ENCODE peak calls at places on chromosome 3, in four cellular contexts. D is endodermal cell, O is IMR-90, R is fibroblast of lung. I is an unnamed sample.
A peak's percentile ranks its signal among the peaks of the same experiment; 100 is the strongest.

GRCh38 chr3:54537506-54537905 is 390.4 kb downstream of the LRTM1 start:
- DNase-seq in R (no peak), D (no peak), O (no peak), I (no peak)

GRCh38 chr3:186843039-186843432 is 526 bp downstream of the ADIPOQ start:
- DNase-seq in O (no peak), R (no peak), D (peak; percentile 16), I (no peak)

GRCh38 chr3:45010718-45011355 is 15.3 kb upstream of the CLEC3B start:
- DNase-seq in D (no peak), R (peak; percentile 83), O (peak; percentile 67), I (no peak)

GRCh38 chr3:184676927-184677326 is 34.9 kb downstream of the MAGEF1 start:
- DNase-seq in R (no peak), O (no peak), D (peak; percentile 43), I (no peak)

GRCh38 chr3:188177721-188178120 is 23.8 kb downstream of the LPP start:
- DNase-seq in R (no peak), D (no peak), O (no peak), I (no peak)

GRCh38 chr3:184466413-184466960 is 86.6 kb downstream of the CHRD start:
- DNase-seq in O (peak; percentile 48), D (peak; percentile 74), R (peak; percentile 75), I (no peak)

GRCh38 chr3:187706966-187707365 is 4.6 kb upstream of the RTP2 start:
- DNase-seq in R (no peak), D (no peak), O (no peak), I (no peak)

GRCh38 chr3:195064300-195064931 is 206.5 kb downstream of the XXYLT1 start:
- DNase-seq in D (no peak), O (peak; percentile 51), R (no peak), I (no peak)

GRCh38 chr3:142577701-142578308 is 728 bp downstream of the ATR start:
- DNase-seq in O (peak; percentile 29), R (peak; percentile 52), D (peak; percentile 69), I (no peak)

GRCh38 chr3:46664188-46664970 is 29.1 kb downstream of the ALS2CL start:
- DNase-seq in O (no peak), D (no peak), R (no peak), I (no peak)

GRCh38 chr3:87084868-87085267 is 93.9 kb upstream of the VGLL3 start:
- DNase-seq in O (peak; percentile 5), R (peak; percentile 32), D (no peak), I (no peak)

GRCh38 chr3:901953-902778 is 190.7 kb upstream of the CNTN6 start:
- DNase-seq in O (no peak), D (no peak), R (no peak), I (no peak)

GRCh38 chr3:152969557-152970300 is 134.8 kb downstream of the P2RY1 start:
- DNase-seq in O (no peak), D (no peak), R (peak; percentile 12), I (no peak)

GRCh38 chr3:95539950-95540483 is 1274.4 kb upstream of the EPHA6 start:
- DNase-seq in D (no peak), R (no peak), O (no peak), I (no peak)

GRCh38 chr3:21417991-21418390 is 333.0 kb downstream of the ZNF385D start:
- DNase-seq in O (no peak), D (no peak), R (peak; percentile 80), I (no peak)

GRCh38 chr3:63051920-63052319 is 176.7 kb upstream of the CADPS start:
- DNase-seq in D (peak; percentile 57), R (peak; percentile 97), O (no peak), I (no peak)

DNA sequence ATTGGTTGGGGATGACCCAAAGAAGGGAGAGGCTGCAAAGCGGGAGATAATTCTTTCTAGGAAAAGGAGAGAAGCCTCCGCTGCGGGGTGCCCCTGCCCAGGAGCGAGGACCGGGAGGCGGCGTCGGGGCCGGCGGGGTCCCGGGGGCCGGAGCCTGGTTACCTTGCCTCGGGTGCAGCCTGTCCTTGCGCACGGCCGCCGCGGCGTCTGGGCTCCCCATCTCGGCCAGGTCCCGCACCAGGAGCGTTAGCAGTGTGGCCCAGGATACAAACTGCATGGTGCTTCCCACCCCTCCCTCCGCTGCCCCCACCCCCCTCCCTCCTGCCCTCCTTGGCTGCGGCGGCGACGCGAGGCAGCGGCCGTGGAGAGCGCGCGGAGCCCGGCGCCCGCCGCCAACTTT is 419 bp downstream of the ADAMTS9 start:
- DNase-seq in D (no peak), R (peak; percentile 1), O (no peak), I (no peak)
- H3K36me3 ChIP-seq in D (no peaks in the 10 kb centered on the region), R (no peaks in the 10 kb centered on the region), O (no peaks in the 10 kb centered on the region), I (no peaks in the 10 kb centered on the region)

DNA sequence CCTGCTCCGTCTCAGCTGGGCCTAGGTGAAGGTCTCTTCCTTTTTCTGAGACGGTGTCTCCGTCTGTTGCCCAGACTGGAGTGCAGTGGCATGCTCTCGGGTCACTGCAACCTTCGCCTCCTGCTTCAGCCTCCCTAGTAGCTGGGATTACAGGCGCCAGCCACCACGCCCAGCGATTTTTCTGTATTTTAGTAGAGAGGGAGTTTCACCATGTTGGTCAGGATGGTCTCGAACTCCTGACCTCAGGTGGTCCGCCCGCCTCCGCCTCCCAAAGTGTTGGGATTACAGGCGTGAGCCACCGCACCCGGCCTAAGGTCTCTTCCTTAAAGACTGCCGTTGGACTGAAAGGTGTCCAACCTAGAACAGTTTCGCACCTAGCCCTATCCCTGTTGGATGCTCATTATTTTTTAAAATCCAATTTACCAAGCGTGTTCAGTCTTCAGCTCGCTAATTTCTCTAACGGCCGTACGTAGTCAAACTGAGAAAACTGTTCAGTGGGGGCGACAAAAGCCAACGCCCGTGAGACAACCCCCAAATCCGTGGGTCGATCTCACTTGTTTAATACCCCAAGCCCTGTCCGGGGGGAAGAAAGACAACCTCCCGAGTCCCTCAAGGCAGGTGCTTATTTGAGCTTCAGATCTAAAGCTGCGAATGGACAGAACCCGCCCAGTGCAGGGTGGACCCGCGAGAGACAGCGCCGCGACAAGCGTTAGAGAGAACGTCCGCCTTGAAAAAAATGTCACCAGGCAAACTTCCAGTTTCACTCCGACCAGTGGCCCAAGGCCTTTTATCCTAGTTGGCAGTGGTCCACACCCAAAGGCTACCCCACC is 986 bp upstream of the OXSR1 start:
- DNase-seq in O (no peak), R (no peak), D (no peak), I (no peak)
- H3K9ac ChIP-seq in O (peak overlapping the region; percentile 45), R (peak overlapping the region; percentile 68), D (peak overlapping the region; percentile 63), I (peak overlapping the region; percentile 51)

DNA sequence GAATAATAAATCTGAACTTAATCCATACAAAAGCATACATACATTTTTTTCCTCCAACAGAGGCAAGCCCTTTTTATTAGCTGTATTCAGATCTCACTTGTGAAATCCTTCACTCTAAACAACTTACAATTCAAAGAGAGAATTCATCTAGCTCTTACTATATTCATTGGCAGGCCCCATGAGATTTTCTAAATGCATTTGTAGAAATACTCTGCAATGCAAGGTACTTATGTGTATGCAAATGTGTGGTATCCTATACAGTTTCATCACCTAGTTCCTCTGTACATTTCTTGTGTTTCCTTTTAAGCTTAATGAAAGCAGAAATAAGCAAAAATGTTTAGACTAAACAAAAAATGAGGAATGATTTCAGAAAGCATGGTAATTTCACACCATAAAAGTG is 224.2 kb downstream of the ROBO1 start:
- DNase-seq in R (no peak), D (no peak), O (no peak), I (peak; percentile 32)
- H3K27ac ChIP-seq in R (no peak overlapping the region), D (no peak overlapping the region), O (no peak overlapping the region), I (peak overlapping the region; percentile 50)

DNA sequence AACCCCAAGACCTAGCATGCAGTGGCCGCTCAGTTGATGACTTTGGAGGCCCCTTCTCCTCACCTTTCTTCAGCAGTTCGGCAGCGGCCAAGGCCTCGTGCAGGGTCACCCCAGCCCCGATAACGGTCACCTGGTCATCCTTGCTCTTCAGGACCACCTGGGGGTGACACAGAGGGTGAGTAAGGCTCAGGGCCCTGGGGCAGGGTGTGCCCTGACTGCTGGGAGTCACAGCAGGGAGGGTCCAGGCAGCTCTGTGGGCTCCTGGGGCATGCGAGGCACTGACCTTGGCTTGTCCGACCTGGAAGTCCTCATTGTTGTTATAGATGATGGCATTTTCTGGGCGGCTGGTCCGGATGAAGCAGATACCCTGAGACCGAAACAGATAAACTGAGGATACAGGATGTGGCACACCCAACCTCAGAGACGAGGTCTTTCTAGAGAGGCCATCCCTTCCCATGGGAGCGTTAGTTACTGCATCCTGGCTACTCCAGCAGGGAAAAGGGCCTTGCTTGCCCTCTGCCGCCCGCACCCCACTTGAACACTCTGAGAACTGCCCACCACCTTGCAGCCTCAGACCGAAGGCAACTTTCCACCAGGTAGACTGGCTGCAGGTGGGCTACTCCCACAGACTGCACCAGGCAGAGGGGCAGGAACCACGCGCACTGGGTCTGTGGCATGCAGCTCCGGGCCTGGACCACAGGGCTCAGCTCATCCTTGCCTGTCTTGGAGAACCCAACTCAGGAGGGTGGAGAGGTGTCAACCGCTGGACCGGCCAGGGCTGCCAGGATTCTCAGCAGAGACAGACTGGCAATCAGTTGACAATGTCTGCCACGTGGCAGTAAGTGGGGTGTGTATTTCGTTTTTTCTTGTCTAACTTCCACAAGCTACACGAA is 27.6 kb downstream of the TKT start:
- DNase-seq in R (no peak), O (no peak), D (no peak), I (no peak)
- H3K36me3 ChIP-seq in R (peaks cover 79% of the 10 kb centered on the region), O (peaks cover 99% of the 10 kb centered on the region), D (peaks cover 79% of the 10 kb centered on the region), I (peaks cover 35% of the 10 kb centered on the region)

GRCh38 chr3:52403271-52403841 is 41.5 kb downstream of the SEMA3G start:
- DNase-seq in D (no peak), O (no peak), R (no peak), I (no peak)
- H3K9ac ChIP-seq in D (no peak overlapping the region), O (no peak overlapping the region), R (no peak overlapping the region), I (no peak overlapping the region)

DNA sequence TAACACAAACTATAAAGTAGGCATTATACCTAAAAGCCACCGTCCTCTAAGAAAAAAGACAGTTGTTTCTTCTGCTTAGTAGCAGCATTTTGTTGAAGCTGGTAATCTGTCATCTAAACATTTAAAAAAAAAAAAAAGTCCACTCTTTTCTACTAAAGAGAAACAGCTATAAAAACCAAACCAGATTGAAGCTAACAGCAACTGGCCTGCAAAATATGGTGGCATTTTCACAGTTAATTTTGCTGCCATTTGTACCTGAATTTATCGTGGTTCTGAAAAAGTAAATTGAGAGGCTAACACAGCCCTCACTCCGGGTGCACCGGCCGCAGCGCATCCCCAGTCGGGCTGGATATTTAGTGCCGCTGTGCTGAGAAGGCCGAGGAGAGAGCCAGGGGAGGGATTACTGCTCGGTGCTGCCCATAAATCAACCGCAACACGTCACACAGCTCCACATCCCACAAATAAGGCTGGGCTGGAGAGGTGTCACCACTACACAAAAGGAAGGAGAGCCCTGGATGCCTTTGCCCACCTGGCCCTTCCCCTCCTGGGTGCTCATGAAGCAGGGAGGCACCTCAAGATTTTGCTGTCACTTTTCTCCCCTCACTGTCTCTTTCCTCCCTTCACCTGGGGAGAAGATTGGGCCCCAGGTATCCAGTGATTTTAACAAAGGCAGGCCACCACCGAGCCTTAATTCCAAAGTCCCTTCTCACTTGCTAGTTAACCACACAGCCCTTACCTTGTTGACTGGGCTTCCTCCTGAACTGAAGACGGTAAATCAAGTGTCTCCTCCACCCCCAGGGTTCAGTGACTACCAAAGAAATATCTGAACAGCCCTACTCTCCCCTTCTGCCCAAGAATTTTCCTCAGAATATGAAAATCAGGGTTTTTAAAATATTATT is 44.4 kb downstream of the MECOM start:
- DNase-seq in R (no peak), O (no peak), D (peak; percentile 48), I (no peak)
- H3K27ac ChIP-seq in R (no peak overlapping the region), O (no peak overlapping the region), D (no peak overlapping the region), I (no peak overlapping the region)

GRCh38 chr3:139954146-139954545 is 19.2 kb downstream of the CLSTN2 start:
- DNase-seq in R (no peak), O (no peak), D (no peak), I (no peak)
- H3K36me3 ChIP-seq in R (no peaks in the 10 kb centered on the region), O (no peaks in the 10 kb centered on the region), D (no peaks in the 10 kb centered on the region), I (no peaks in the 10 kb centered on the region)

I was measured in SK-N-MC.